ENCODE peak calls at places on chromosomes 2 and 18, in seven cellular contexts. B, A, T, P, H, S and Y are unnamed samples.

GRCh38 chr2:21268871-21269224 is 145.1 kb downstream of the TDRD15 start:
- DNase-seq in B (no peak), A (no peak), T (no peak), P (no peak), H (no peak), S (no peak), Y (no peak)

GRCh38 chr2:47344890-47345583 is 57.9 kb upstream of the MSH2 start:
- DNase-seq in B (peak; percentile 92), A (peak; percentile 96), T (peak; percentile 44), P (peak; percentile 100), H (peak; percentile 71), S (peak; percentile 55), Y (peak; percentile 99)

GRCh38 chr2:85577386-85578242 is at the start of gene VAMP8:
- DNase-seq in B (no peak), A (peak; percentile 53), T (no peak), P (peak; percentile 86), H (peak; percentile 49), S (peak; percentile 91), Y (peak; percentile 92)

GRCh38 chr2:64330691-64331429 is 123.1 kb upstream of the LGALSL start:
- DNase-seq in B (peak; percentile 90), A (peak; percentile 54), T (peak; percentile 88), P (peak; percentile 93), H (peak; percentile 84), S (peak; percentile 93), Y (peak; percentile 81)

GRCh38 chr2:71299507-71299906 is 32.1 kb upstream of the ZNF638 start:
- DNase-seq in B (peak; percentile 20), A (no peak), T (peak; percentile 36), P (peak; percentile 38), H (peak; percentile 42), S (peak; percentile 70), Y (no peak)

GRCh38 chr2:103445356-103445755 is 683.5 kb downstream of the TMEM182 start:
- DNase-seq in B (no peak), A (no peak), T (no peak), P (peak; percentile 33), H (no peak), S (no peak), Y (no peak)

GRCh38 chr2:9518780-9519179 is 36.9 kb downstream of the ADAM17 start:
- DNase-seq in B (no peak), A (no peak), T (no peak), P (no peak), H (no peak), S (no peak), Y (no peak)

GRCh38 chr2:240929364-240930095 is 23.4 kb downstream of the CROCC2 start:
- DNase-seq in B (no peak), A (no peak), T (no peak), P (no peak), H (no peak), S (no peak), Y (no peak)

GRCh38 chr2:96928277-96928781 is 58.1 kb downstream of the FAM178B start:
- DNase-seq in B (no peak), A (no peak), T (no peak), P (no peak), H (no peak), S (no peak), Y (no peak)

GRCh38 chr2:218260742-218261423 is at the start of gene GPBAR1:
- DNase-seq in B (no peak), A (no peak), T (no peak), P (peak; percentile 71), H (peak; percentile 37), S (no peak), Y (peak; percentile 87)

GRCh38 chr2:41329075-41329474 is 718.7 kb upstream of the PKDCC start:
- DNase-seq in B (no peak), A (no peak), T (no peak), P (no peak), H (no peak), S (no peak), Y (no peak)

GRCh38 chr2:1461507-1462390 is 48.5 kb downstream of the TPO start:
- DNase-seq in B (no peak), A (no peak), T (no peak), P (no peak), H (no peak), S (no peak), Y (no peak)

GRCh38 chr18:34809697-34810096 is 99.6 kb downstream of the DTNA start:
- DNase-seq in B (no peak), A (no peak), T (peak; percentile 32), P (peak; percentile 86), H (peak; percentile 38), S (peak; percentile 19), Y (peak; percentile 63)

GRCh38 chr2:102025016-102025491 is 33.3 kb downstream of the IL1R2 start:
- DNase-seq in B (no peak), A (no peak), T (peak; percentile 49), P (no peak), H (peak; percentile 40), S (no peak), Y (no peak)

GRCh38 chr2:193806088-193806774 is 1611.5 kb upstream of the TMEFF2 start:
- DNase-seq in B (no peak), A (no peak), T (no peak), P (no peak), H (no peak), S (no peak), Y (no peak)

GRCh38 chr2:239884051-239884405 is 141.1 kb downstream of the NDUFA10 start:
- DNase-seq in B (no peak), A (no peak), T (no peak), P (no peak), H (no peak), S (no peak), Y (no peak)

GRCh38 chr2:211359353-211359752 is 803.0 kb downstream of the CPS1 start:
- DNase-seq in B (no peak), A (no peak), T (no peak), P (no peak), H (no peak), S (no peak), Y (no peak)

GRCh38 chr2:211367252-211367651 is 810.9 kb downstream of the CPS1 start:
- DNase-seq in B (no peak), A (no peak), T (no peak), P (no peak), H (no peak), S (no peak), Y (no peak)

GRCh38 chr2:211364911-211365310 is 808.5 kb downstream of the CPS1 start:
- DNase-seq in B (no peak), A (no peak), T (no peak), P (no peak), H (no peak), S (no peak), Y (no peak)

GRCh38 chr2:211361383-211361782 is 805.0 kb downstream of the CPS1 start:
- DNase-seq in B (no peak), A (no peak), T (no peak), P (no peak), H (no peak), S (no peak), Y (no peak)
- H3K4ac ChIP-seq in B (no peak overlapping the region), A (no peak overlapping the region), T (no peak overlapping the region), P (no peak overlapping the region), H (no peak overlapping the region), S (no peak overlapping the region), Y (no peak overlapping the region)

DNA sequence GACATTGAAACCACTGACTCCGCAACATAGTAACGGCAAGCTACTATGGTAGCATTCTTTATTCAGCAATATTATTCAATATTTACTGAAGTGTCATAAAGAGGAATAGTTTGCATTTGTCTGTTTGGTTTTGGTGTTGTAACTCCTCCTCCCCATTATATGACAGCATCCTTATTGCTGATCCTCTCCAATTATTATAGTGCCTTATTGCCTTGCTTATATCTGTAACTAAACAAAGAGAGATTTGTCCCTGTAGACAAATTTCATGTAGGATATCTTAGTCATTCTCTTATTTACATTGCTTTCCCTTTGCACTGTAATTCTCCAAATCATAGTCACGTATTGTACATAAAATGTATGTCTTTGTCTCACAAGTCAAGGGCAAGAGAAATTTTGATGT is 1041.2 kb upstream of the ZEB2 start:
- DNase-seq in B (no peak), A (no peak), T (no peak), P (no peak), H (no peak), S (no peak), Y (no peak)
- H3K4ac ChIP-seq in B (no peak overlapping the region), A (no peak overlapping the region), T (no peak overlapping the region), P (no peak overlapping the region), H (no peak overlapping the region), S (no peak overlapping the region), Y (no peak overlapping the region)

GRCh38 chr2:189521686-189522434 is 58.7 kb downstream of the SLC40A1 start:
- DNase-seq in B (no peak), A (no peak), T (peak; percentile 56), P (no peak), H (peak; percentile 60), S (peak; percentile 36), Y (no peak)

GRCh38 chr2:189526936-189527654 is 53.5 kb downstream of the SLC40A1 start:
- DNase-seq in B (no peak), A (no peak), T (no peak), P (no peak), H (no peak), S (no peak), Y (no peak)

GRCh38 chr2:189526241-189526640 is 54.3 kb downstream of the SLC40A1 start:
- DNase-seq in B (no peak), A (no peak), T (no peak), P (no peak), H (no peak), S (no peak), Y (no peak)

GRCh38 chr2:189522435-189523151 is 58.0 kb downstream of the SLC40A1 start:
- DNase-seq in B (no peak), A (no peak), T (no peak), P (peak; percentile 23), H (no peak), S (no peak), Y (no peak)

DNA sequence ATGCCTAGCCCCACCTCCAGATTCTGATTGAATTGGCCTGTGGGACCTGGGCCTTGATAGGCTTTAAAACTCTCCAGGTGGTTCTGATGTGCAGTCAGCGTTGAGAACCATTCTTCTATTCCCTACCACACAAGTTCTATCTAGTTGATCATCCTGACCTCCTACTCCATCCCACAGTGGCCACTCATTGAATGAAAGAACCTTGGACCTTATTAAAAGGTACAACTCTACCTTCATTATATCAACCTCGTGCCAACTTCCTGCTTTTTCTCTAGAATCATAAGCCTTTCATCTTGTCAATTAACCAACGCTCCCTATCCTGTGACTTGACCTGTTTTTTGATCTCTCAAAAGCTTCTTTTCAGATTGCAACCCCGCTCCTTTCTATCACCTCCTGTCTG is 55.8 kb downstream of the SLC40A1 start:
- DNase-seq in B (no peak), A (no peak), T (no peak), P (no peak), H (no peak), S (no peak), Y (no peak)
- H3K4ac ChIP-seq in B (no peak overlapping the region), A (no peak overlapping the region), T (no peak overlapping the region), P (no peak overlapping the region), H (no peak overlapping the region), S (no peak overlapping the region), Y (no peak overlapping the region)

GRCh38 chr2:88196490-88197087 is 26.4 kb downstream of the THNSL2 start:
- DNase-seq in B (no peak), A (no peak), T (no peak), P (no peak), H (no peak), S (no peak), Y (no peak)

GRCh38 chr2:88199912-88200682 is 30.0 kb downstream of the THNSL2 start:
- DNase-seq in B (peak; percentile 29), A (no peak), T (no peak), P (peak; percentile 49), H (no peak), S (peak; percentile 6), Y (peak; percentile 67)

GRCh38 chr2:88197732-88198131 is 27.6 kb downstream of the THNSL2 start:
- DNase-seq in B (no peak), A (no peak), T (no peak), P (no peak), H (no peak), S (no peak), Y (no peak)

GRCh38 chr2:88195247-88195646 is 25.1 kb downstream of the THNSL2 start:
- DNase-seq in B (no peak), A (no peak), T (no peak), P (no peak), H (no peak), S (no peak), Y (no peak)

GRCh38 chr2:88198308-88198707 is 28.2 kb downstream of the THNSL2 start:
- DNase-seq in B (no peak), A (no peak), T (no peak), P (no peak), H (no peak), S (no peak), Y (no peak)
- H3K4ac ChIP-seq in B (no peak overlapping the region), A (no peak overlapping the region), T (no peak overlapping the region), P (no peak overlapping the region), H (no peak overlapping the region), S (no peak overlapping the region), Y (no peak overlapping the region)